ENCODE peak calls at places on chromosomes 11 and 22, in four cellular contexts. V is CD4-positive, alpha-beta T cell; T is PC-3; S is colonic mucosa. B is an unnamed sample. For H3K27me3, the result is how much of the 10 kb centered on the place peaks cover.

GRCh38 chr11:86230921-86231320 is 13.6 kb upstream of the EED start:
- DNase-seq in V (no peak), T (peak), S (no peak), B (no peak)

GRCh38 chr11:45142241-45142885 is 4.1 kb upstream of the PRDM11 start:
- DNase-seq in V (no peak), T (no peak), S (peak), B (no peak)

GRCh38 chr11:85826096-85826855 is 15.3 kb upstream of the SYTL2 start:
- DNase-seq in V (no peak), T (peak), S (no peak), B (no peak)

GRCh38 chr22:43897751-43898261 is 6.0 kb upstream of the PNPLA5 start:
- DNase-seq in V (no peak), T (peak), S (no peak), B (no peak)

GRCh38 chr11:45280449-45280848 is 5.7 kb downstream of the SYT13 start:
- DNase-seq in V (no peak), T (no peak), S (no peak), B (no peak)

GRCh38 chr22:37514526-37515051 is 4.6 kb downstream of the CARD10 start:
- DNase-seq in V (no peak), T (no peak), S (no peak), B (no peak)

GRCh38 chr11:63405114-63405513 is 35.5 kb downstream of the SLC22A9 start:
- DNase-seq in V (no peak), T (no peak), S (no peak), B (no peak)

GRCh38 chr11:66694056-66694410 is 16.3 kb upstream of the RBM4B start:
- DNase-seq in V (no peak), T (no peak), S (no peak), B (no peak)

GRCh38 chr11:34986883-34987525 is 70.6 kb downstream of the PDHX start:
- DNase-seq in V (no peak), T (no peak), S (no peak), B (no peak)

GRCh38 chr11:31803813-31804438 is 7.2 kb downstream of the PAX6 start:
- DNase-seq in V (no peak), T (no peak), S (no peak), B (no peak)

GRCh38 chr11:120057595-120058581 is 80.0 kb downstream of the TRIM29 start:
- DNase-seq in V (no peak), T (peak), S (peak), B (no peak)

GRCh38 chr22:33894036-33894435 is 26.2 kb downstream of the LARGE1 start:
- DNase-seq in V (no peak), T (no peak), S (no peak), B (no peak)

GRCh38 chr11:134599180-134599810 is 187.3 kb upstream of the B3GAT1 start:
- DNase-seq in V (no peak), T (no peak), S (no peak), B (no peak)

GRCh38 chr11:134562941-134563471 is 151.0 kb upstream of the B3GAT1 start:
- DNase-seq in V (no peak), T (no peak), S (peak), B (no peak)

GRCh38 chr22:32286290-32286840 is 31.2 kb upstream of the SLC5A4 start:
- DNase-seq in V (no peak), T (no peak), S (no peak), B (no peak)

GRCh38 chr22:47091241-47091691 is 328.8 kb downstream of the TBC1D22A start:
- DNase-seq in V (no peak), T (no peak), S (no peak), B (no peak)

GRCh38 chr11:111373590-111373989 is 5.5 kb downstream of the POU2AF1 start:
- DNase-seq in V (no peak), T (no peak), S (no peak), B (no peak)

GRCh38 chr11:86919557-86920210 is 35.5 kb downstream of the FZD4 start:
- DNase-seq in V (no peak), T (peak), S (no peak), B (peak)

GRCh38 chr11:83713701-83714100 is 427.5 kb upstream of the CCDC90B start:
- DNase-seq in V (no peak), T (no peak), S (no peak), B (no peak)

GRCh38 chr11:133082851-133083488 is 449.3 kb downstream of the OPCML start:
- DNase-seq in V (peak), T (no peak), S (peak), B (peak)

GRCh38 chr11:17591293-17591692 is 44.2 kb downstream of the OTOG start:
- DNase-seq in V (no peak), T (no peak), S (no peak), B (no peak)

GRCh38 chr11:20207781-20208621 is 47.7 kb upstream of the DBX1 start:
- DNase-seq in V (no peak), T (no peak), S (no peak), B (no peak)

GRCh38 chr11:119666463-119667131 is 62.4 kb downstream of the NECTIN1 start:
- DNase-seq in V (peak), T (peak), S (peak), B (peak)

GRCh38 chr22:50469377-50470305 is 5.2 kb downstream of the SBF1 start:
- DNase-seq in V (peak), T (peak), S (peak), B (peak)

GRCh38 chr11:58844600-58844999 is at the start of gene GLYATL2:
- DNase-seq in V (no peak), T (no peak), S (no peak), B (no peak)

GRCh38 chr22:19232620-19233019 is 54.1 kb upstream of the SLC25A1 start:
- DNase-seq in V (no peak), T (no peak), S (no peak), B (no peak)

GRCh38 chr22:25881353-25881752 is 139.4 kb downstream of the MYO18B start:
- DNase-seq in V (no peak), T (no peak), S (no peak), B (no peak)

GRCh38 chr22:44752285-44753188 is at the start of gene ARHGAP8:
- DNase-seq in V (no peak), T (peak), S (peak), B (no peak)

GRCh38 chr11:13962562-13963168 is at the start of gene SPON1:
- DNase-seq in V (peak), T (no peak), S (peak), B (peak)

GRCh38 chr11:4187055-4187988 is 92.7 kb downstream of the RRM1 start:
- DNase-seq in V (peak), T (peak), S (peak), B (peak)

GRCh38 chr11:12640926-12641849 is 33.0 kb upstream of the TEAD1 start:
- DNase-seq in V (no peak), T (no peak), S (peak), B (no peak)

GRCh38 chr22:41913040-41913719 is 1.7 kb downstream of the SHISA8 start:
- DNase-seq in V (no peak), T (no peak), S (no peak), B (no peak)

GRCh38 chr22:41915035-41915782 is at the start of gene SHISA8:
- DNase-seq in V (peak), T (peak), S (peak), B (no peak)

GRCh38 chr22:41914611-41915034 is 251 bp downstream of the SHISA8 start:
- DNase-seq in V (no peak), T (no peak), S (no peak), B (no peak)

GRCh38 chr22:41912338-41913039 is 2.4 kb downstream of the SHISA8 start:
- DNase-seq in V (no peak), T (no peak), S (no peak), B (no peak)

DNA sequence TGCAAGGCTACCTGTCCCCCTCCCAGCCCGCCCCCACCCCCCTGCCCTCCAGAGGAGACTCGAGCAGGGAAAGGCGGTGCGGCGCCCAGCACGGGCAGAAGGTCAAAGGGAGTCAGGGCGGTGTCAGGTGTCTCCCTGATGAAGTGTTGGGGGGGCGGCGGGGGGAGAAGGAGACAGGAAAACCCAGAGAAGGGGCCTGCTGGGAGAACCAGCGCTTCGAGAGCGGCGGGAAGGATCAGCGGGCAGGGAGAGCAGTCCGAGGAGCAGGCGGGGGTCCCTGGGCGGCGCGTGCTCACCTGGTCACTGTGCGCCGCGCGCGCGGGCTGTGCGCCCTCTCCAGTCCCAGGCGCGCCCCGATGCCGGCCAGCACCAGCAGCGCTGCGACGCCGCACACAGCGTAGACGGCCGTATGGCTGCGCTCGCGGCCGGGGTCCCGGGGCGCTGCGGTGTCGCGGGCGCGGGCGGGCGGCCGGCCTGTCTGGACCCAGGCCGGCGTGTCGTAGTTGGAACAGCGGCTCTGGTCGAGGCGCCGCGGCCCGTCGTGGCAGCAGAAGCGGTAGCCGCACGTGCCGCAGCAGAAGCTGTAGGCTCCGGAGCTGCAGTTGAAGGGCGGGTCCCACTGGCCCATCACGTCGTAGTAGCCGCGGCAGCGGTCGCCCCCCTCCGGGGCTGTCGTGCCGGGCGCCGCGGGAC is 886 bp downstream of the SHISA8 start:
- DNase-seq in V (no peak), T (no peak), S (no peak), B (no peak)
- H3K27me3 ChIP-seq in V (under half), T (under half), S (half or more), B (half or more)

DNA sequence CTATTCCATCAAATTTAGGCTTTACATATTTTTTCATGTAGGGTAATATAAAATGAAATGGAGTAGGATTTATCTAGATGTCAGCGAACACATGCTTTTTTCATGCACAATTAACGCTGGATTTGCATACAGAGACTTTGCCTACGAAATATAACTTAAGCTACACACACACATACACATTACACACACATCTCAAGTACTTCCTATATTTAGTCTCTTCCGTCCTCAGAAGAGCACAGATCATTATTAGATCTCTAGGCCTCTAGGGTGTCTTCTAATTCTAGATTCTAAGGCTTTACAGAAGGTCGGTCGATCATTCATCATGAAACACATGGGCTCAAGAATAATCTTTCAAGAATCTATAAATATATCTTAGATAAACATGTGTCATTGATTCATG is 3.8 kb upstream of the MS4A13 start:
- DNase-seq in V (no peak), T (no peak), S (no peak), B (no peak)
- H3K27ac ChIP-seq in V (no peak), T (no peak), S (no peak), B (no peak)

DNA sequence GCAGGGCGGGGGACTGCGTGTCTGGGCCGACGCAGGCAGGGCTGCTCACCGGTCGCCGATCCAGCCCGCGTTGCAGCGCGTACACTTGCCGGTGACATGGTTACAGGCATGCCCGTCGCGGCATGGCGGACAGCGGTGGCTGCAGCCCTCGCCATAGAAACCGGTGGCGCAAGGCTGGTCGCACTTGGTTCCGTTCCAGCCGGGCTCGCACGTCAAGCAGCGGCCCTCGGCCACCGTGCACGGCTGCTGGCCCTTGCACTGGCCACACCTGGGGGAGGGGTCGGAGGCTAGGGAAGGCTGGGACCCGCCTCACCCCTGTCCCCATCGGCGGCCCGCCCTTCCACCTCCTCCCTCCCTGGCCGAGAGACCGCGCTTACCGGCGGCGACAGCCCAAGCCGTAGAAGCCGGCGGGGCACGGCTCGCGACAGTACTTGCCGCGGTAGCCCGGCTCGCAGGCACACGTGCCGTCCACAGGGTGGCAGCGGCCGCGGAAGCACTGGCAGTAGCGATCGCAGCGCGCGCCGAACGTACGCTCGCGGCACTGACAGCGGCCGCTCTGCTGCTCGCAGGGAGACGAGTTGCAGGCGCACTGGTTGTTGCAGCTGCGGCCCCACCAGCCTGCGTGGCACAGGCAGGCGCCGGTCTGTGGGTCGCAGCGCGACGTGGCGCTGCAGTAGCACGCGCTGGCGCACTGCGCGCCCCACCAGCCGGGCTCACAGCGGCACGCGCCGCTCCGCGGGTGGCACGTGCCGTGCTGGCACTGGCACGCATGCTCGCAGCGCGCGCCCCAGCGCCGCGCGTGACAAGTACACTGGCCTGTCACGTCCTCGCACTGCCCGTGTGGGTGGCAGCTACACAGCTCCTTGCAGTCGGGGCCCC is 6.7 kb downstream of the SCARF2 start:
- DNase-seq in V (peak), T (peak), S (peak), B (no peak)
- H3K27me3 ChIP-seq in V (under half), T (under half), S (half or more), B (under half)

GRCh38 chr22:23099525-23099792 is 29.1 kb downstream of the GNAZ start:
- DNase-seq in V (no peak), T (no peak), S (no peak), B (no peak)

GRCh38 chr22:23097412-23098229 is 27.3 kb downstream of the GNAZ start:
- DNase-seq in V (no peak), T (no peak), S (no peak), B (no peak)

GRCh38 chr22:23100124-23100801 is 29.9 kb downstream of the GNAZ start:
- DNase-seq in V (no peak), T (no peak), S (no peak), B (no peak)

GRCh38 chr22:23098718-23099524 is 28.6 kb downstream of the GNAZ start:
- DNase-seq in V (no peak), T (no peak), S (peak), B (no peak)

DNA sequence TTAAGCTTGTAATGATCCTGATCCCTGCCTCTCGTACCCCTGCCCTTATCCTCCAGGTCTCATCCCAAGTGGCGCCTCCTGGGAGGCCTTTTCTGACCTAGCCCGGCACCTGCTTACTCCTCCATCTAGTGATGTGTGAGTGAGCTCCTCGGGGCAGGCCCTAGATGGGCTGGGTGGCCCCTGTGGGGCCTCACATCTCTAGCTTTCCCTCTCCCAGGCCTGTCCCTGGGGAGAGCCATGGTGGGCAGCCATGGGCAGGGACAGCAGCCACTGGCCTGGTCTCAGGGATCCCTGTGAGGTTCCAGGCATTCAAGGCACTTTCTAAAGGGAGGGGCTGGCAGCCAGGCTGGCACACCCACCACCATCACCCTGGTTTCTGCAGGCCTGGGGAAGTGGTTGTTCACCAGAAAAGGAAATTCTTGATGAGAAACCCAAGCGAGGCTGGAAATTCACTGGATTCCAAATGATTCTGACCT is 27.9 kb downstream of the GNAZ start:
- DNase-seq in V (no peak), T (no peak), S (no peak), B (no peak)
- H3K27ac ChIP-seq in V (no peak), T (no peak), S (no peak), B (no peak)

GRCh38 chr11:61889831-61890230 is 1.5 kb downstream of the FADS3 start:
- DNase-seq in V (no peak), T (no peak), S (no peak), B (no peak)

GRCh38 chr11:61893981-61894380 is 2.6 kb upstream of the FADS3 start:
- DNase-seq in V (no peak), T (peak), S (no peak), B (no peak)

GRCh38 chr11:61890536-61891330 is 612 bp downstream of the FADS3 start:
- DNase-seq in V (peak), T (peak), S (peak), B (peak)

GRCh38 chr11:61892085-61892370 is 683 bp upstream of the FADS3 start:
- DNase-seq in V (no peak), T (no peak), S (no peak), B (no peak)

DNA sequence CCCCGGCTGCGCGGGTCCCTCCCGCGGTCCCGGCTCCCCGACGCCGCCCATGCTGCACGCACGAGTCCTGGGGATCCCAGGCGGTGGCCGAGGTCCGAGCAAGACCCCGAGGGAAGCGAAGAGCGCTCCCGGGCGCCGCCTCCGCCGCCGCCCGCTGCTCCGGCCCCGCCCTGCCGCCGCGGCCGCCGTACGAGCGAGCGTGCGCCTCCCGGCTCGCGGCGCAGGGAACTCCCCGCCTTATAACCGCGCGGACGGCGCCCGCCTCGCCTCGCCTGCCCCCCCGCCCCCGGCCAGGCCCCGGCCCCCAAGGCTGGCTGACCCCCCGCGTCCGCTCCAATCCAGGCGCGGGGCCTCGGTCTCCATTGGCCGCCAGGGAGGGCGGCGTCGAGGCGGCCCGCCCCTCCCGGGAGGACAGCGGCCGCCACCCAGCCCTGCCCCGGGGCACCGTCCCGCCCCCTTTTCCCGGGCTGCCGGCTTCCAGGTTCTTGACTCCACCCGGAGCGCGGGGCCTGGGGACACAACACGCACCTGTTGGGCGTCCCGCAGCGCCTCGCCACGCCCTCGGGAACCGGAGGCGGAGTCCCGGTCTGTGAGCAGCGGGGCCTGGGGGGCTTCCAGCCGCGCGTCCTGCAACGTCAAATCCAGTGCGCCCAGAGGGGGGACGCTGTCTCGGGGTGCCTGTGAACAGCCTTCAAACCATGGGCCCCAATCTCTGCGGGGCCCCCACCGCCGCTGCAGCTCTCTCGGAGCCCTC is at the start of gene FADS3:
- DNase-seq in V (peak), T (peak), S (peak), B (peak)
- H3K27me3 ChIP-seq in V (under half), T (under half), S (under half), B (under half)